ENCODE peak calls at places on chromosome 12, in seven cellular contexts. W is lung microvascular endothelial cell, N is AG20443, R is epithelial cell of esophagus, Q is GOT3, K is H9, T is HS-5. S is an unnamed sample.

GRCh38 chr12:101018540-101018939 is 191.5 kb downstream of the SLC5A8 start:
- DNase-seq in W (peak), N (peak), R (peak), Q (no peak), K (no peak), T (peak), S (peak)

GRCh38 chr12:114952573-114953196 is 268.7 kb upstream of the TBX3 start:
- DNase-seq in W (no peak), N (no peak), R (no peak), Q (no peak), K (no peak), T (no peak), S (no peak)

GRCh38 chr12:120194534-120195395 is at the start of gene GCN1:
- DNase-seq in W (peak), N (peak), R (peak), Q (peak), K (peak), T (peak), S (peak)

GRCh38 chr12:57008113-57008687 is 1.9 kb upstream of the ZBTB39 start:
- DNase-seq in W (peak), N (peak), R (peak), Q (no peak), K (no peak), T (peak), S (peak)

GRCh38 chr12:129701536-129702165 is 202.2 kb downstream of the TMEM132D start:
- DNase-seq in W (no peak), N (no peak), R (no peak), Q (no peak), K (no peak), T (no peak), S (peak)

GRCh38 chr12:131947482-131948027 is 2.2 kb upstream of the EP400 start:
- DNase-seq in W (no peak), N (no peak), R (no peak), Q (no peak), K (peak), T (no peak), S (no peak)

GRCh38 chr12:103505371-103506236 is 9.8 kb upstream of the C12orf42 start:
- DNase-seq in W (no peak), N (no peak), R (peak), Q (no peak), K (no peak), T (no peak), S (no peak)

GRCh38 chr12:3436496-3437060 is 54.4 kb upstream of the PRMT8 start:
- DNase-seq in W (no peak), N (no peak), R (no peak), Q (no peak), K (peak), T (no peak), S (no peak)

GRCh38 chr12:114671664-114672476 is 12.1 kb downstream of the TBX3 start:
- DNase-seq in W (no peak), N (peak), R (no peak), Q (no peak), K (peak), T (no peak), S (peak)

GRCh38 chr12:52225752-52226151 is 7.3 kb upstream of the KRT7 start:
- DNase-seq in W (no peak), N (no peak), R (no peak), Q (no peak), K (no peak), T (no peak), S (no peak)

GRCh38 chr12:40684986-40685385 is 7.3 kb upstream of the CNTN1 start:
- DNase-seq in W (no peak), N (no peak), R (no peak), Q (no peak), K (no peak), T (no peak), S (no peak)

GRCh38 chr12:98532687-98533304 is 17.4 kb downstream of the TMPO start:
- DNase-seq in W (peak), N (peak), R (peak), Q (no peak), K (no peak), T (no peak), S (peak)

GRCh38 chr12:96395236-96395635 is 5.0 kb downstream of the CDK17 start:
- DNase-seq in W (peak), N (no peak), R (no peak), Q (no peak), K (no peak), T (no peak), S (peak)

GRCh38 chr12:107645630-107646333 is 39.8 kb upstream of the PWP1 start:
- DNase-seq in W (peak), N (no peak), R (no peak), Q (no peak), K (peak), T (no peak), S (peak)

GRCh38 chr12:51013441-51013840 is 12.7 kb downstream of the SLC11A2 start:
- DNase-seq in W (no peak), N (no peak), R (peak), Q (no peak), K (no peak), T (no peak), S (no peak)

GRCh38 chr12:40010899-40011774 is 94.7 kb downstream of the SLC2A13 start:
- DNase-seq in W (peak), N (peak), R (peak), Q (peak), K (peak), T (peak), S (peak)

GRCh38 chr12:120408771-120409170 is 29.1 kb upstream of the COX6A1 start:
- DNase-seq in W (no peak), N (no peak), R (no peak), Q (no peak), K (no peak), T (no peak), S (no peak)

GRCh38 chr12:48156648-48157015 is 683 bp downstream of the ASB8 start:
- DNase-seq in W (no peak), N (no peak), R (no peak), Q (no peak), K (no peak), T (no peak), S (no peak)

GRCh38 chr12:50927356-50927755 is 25.0 kb upstream of the HIGD1C start:
- DNase-seq in W (no peak), N (no peak), R (no peak), Q (no peak), K (no peak), T (no peak), S (no peak)